ENCODE peak calls at places on chromosome 11, in five cellular contexts. Z is kidney, H is prostate gland, G is Peyer's patch, R is GM06990. E is an unnamed sample. For H3K36me3, the result is how much of the 10 kb centered on the place peaks cover.

GRCh38 chr11:89016214-89016613 is 49.6 kb downstream of the GRM5 start:
- DNase-seq in Z (no peak), H (no peak), G (no peak), R (no peak), E (no peak)

GRCh38 chr11:119338318-119338890 is 2.3 kb downstream of the C1QTNF5 start:
- DNase-seq in Z (peak), H (peak), G (peak), R (no peak), E (no peak)

GRCh38 chr11:65384301-65384889 is 1.9 kb upstream of the SLC25A45 start:
- DNase-seq in Z (no peak), H (no peak), G (no peak), R (no peak), E (no peak)

GRCh38 chr11:75079546-75079945 is 17.1 kb downstream of the OR2AT4 start:
- DNase-seq in Z (no peak), H (no peak), G (no peak), R (no peak), E (no peak)

GRCh38 chr11:124285610-124286344 is 28.0 kb downstream of the OR8D1 start:
- DNase-seq in Z (no peak), H (no peak), G (no peak), R (no peak), E (peak)

GRCh38 chr11:102831128-102831708 is 12.2 kb downstream of the MMP3 start:
- DNase-seq in Z (no peak), H (peak), G (peak), R (peak), E (no peak)

GRCh38 chr11:106152013-106152412 is 74.6 kb downstream of the AASDHPPT start:
- DNase-seq in Z (no peak), H (peak), G (no peak), R (no peak), E (peak)

GRCh38 chr11:7904910-7905309 is 26.2 kb downstream of the OR10A6 start:
- DNase-seq in Z (no peak), H (no peak), G (no peak), R (no peak), E (no peak)

GRCh38 chr11:103110406-103110805 is 1.2 kb downstream of the DYNC2H1 start:
- DNase-seq in Z (no peak), H (no peak), G (no peak), R (no peak), E (no peak)

GRCh38 chr11:60064115-60064514 is 7.7 kb downstream of the MS4A3 start:
- DNase-seq in Z (no peak), H (no peak), G (no peak), R (no peak), E (no peak)

GRCh38 chr11:65414776-65415498 is 7.7 kb upstream of the NEAT1 start:
- DNase-seq in Z (peak), H (no peak), G (peak), R (no peak), E (no peak)

GRCh38 chr11:19929147-19929546 is 216.5 kb downstream of the NAV2 start:
- DNase-seq in Z (no peak), H (no peak), G (no peak), R (no peak), E (no peak)

GRCh38 chr11:35152575-35152974 is 13.6 kb downstream of the CD44 start:
- DNase-seq in Z (no peak), H (no peak), G (no peak), R (no peak), E (no peak)

GRCh38 chr11:35153280-35153679 is 14.3 kb downstream of the CD44 start:
- DNase-seq in Z (no peak), H (no peak), G (no peak), R (no peak), E (no peak)

GRCh38 chr11:35155677-35156076 is 16.7 kb downstream of the CD44 start:
- DNase-seq in Z (no peak), H (no peak), G (no peak), R (no peak), E (no peak)

GRCh38 chr11:35157814-35158213 is 18.8 kb downstream of the CD44 start:
- DNase-seq in Z (no peak), H (no peak), G (no peak), R (no peak), E (no peak)

GRCh38 chr11:35154960-35155359 is 16.0 kb downstream of the CD44 start:
- DNase-seq in Z (no peak), H (no peak), G (no peak), R (no peak), E (no peak)
- H3K36me3 ChIP-seq in Z (under half), H (under half), G (under half), R (under half), E (under half)

GRCh38 chr11:34625576-34625975 is 4.7 kb downstream of the EHF start:
- DNase-seq in Z (no peak), H (no peak), G (no peak), R (no peak), E (no peak)

GRCh38 chr11:34624069-34624468 is 3.2 kb downstream of the EHF start:
- DNase-seq in Z (no peak), H (peak), G (peak), R (peak), E (no peak)

GRCh38 chr11:34627197-34627596 is 6.3 kb downstream of the EHF start:
- DNase-seq in Z (no peak), H (no peak), G (no peak), R (no peak), E (no peak)

GRCh38 chr11:34623463-34623862 is 2.6 kb downstream of the EHF start:
- DNase-seq in Z (no peak), H (no peak), G (no peak), R (no peak), E (no peak)

DNA sequence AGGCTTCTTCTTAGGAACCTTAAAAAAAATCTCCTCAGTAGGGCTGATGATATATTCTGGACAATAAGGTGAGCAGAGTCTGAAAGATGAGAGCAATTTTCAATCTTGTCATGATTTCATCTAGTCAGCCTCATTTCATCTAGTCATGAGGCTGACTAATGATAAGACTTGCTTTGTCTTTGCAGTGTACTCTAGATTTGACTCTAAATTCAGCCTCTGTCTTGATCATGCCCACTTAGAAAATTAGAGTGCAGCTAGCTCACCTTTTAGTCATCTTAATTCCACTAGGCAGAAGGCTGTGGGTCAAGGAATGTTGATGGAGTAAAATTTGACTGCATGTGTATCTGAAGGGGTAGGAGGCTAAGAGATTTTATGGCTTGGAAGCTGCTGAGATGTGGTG is 5.5 kb downstream of the EHF start:
- DNase-seq in Z (no peak), H (no peak), G (no peak), R (no peak), E (no peak)
- H3K4me3 ChIP-seq in Z (no peak), H (peak), G (no peak), R (no peak), E (no peak)

DNA sequence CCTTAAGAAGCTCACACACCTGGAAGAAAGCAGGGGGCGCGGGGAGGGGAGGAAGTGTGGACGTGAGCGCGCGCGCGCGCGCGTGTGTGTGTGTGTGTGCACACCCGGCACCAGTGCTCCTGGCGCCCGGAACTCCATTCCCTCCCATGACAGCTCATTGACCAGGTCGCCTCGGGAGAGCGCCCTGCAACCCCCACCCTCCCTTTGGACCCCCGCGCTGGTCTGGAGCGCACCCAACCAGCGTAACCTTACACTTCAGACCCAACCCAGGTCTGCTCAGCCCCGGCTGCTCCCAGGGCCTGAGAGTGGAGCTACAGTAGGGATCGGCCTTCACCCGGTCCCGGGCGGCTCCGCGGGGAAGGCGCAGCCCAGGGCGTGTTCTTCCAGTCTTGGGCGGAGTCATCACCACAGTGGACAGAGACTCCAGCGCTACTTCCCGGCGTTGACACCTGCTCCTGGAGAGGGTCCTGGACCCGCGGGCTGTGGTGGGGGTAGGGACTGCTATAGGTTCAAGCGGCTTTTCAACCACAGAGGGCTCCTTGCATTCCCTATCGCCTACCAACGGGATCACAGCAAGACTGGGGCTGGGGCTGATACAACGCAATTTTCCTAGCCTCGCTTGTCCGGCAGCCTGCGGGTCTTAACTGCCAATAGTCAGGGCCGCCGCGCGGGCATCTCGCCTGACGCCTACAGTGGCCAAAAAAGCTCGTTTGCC is 1.4 kb downstream of the GALNT18 start:
- DNase-seq in Z (peak), H (peak), G (peak), R (peak), E (no peak)
- TF ChIP-seq CTCF in Z (no peak), H (no peak), G (no peak), R (no peak), E (no peak)

DNA sequence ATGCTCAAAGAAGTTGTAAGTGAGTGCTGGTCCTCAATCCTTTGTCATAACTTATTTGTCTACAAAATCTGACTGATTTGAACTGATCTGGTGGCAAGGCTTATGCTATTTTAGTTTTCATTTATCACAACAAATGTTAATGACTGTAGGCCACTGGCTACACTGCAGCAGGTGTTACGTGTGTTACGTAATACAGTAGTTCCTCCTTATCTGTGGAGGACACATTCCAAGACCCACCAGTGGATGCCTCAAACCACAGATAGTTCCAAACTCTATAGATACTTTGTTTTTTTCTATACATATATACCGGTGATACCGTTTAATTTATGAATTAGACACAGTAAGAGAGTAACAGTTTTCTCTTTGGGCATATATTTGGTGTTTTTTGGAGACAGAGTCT is 7.0 kb downstream of the MADD start:
- DNase-seq in Z (no peak), H (no peak), G (no peak), R (no peak), E (no peak)
- H3K36me3 ChIP-seq in Z (half or more), H (under half), G (half or more), R (under half), E (under half)